ENCODE peak calls at places on chromosomes 3 and 15, in four cellular contexts. V is psoas muscle, A is fibroblast of mammary gland, R is tibial artery. N is an unnamed sample.

GRCh38 chr15:76932090-76932966 is 779 bp downstream of the RCN2 start:
- DNase-seq in V (no peak), A (peak), R (no peak), N (no peak)

GRCh38 chr3:154616298-154616697 is 186.3 kb upstream of the GPR149 start:
- DNase-seq in V (no peak), A (no peak), R (no peak), N (no peak)

GRCh38 chr15:40282144-40282869 is 557 bp downstream of the ANKRD63 start:
- DNase-seq in V (peak), A (no peak), R (no peak), N (peak)

GRCh38 chr3:170431054-170431453 is 12.4 kb downstream of the CLDN11 start:
- DNase-seq in V (no peak), A (no peak), R (no peak), N (no peak)

GRCh38 chr3:48820626-48821324 is 26.9 kb downstream of the PRKAR2A start:
- DNase-seq in V (no peak), A (peak), R (no peak), N (peak)

GRCh38 chr15:56948766-56949105 is 30.3 kb downstream of the TCF12 start:
- DNase-seq in V (no peak), A (no peak), R (no peak), N (no peak)

GRCh38 chr15:80559320-80559693 is 135.8 kb upstream of the ABHD17C start:
- DNase-seq in V (no peak), A (no peak), R (no peak), N (no peak)

GRCh38 chr3:138964264-138964663 is 17.2 kb downstream of the FOXL2NB start:
- DNase-seq in V (no peak), A (no peak), R (no peak), N (no peak)

GRCh38 chr3:133987136-133987535 is 42.6 kb downstream of the SLCO2A1 start:
- DNase-seq in V (no peak), A (no peak), R (no peak), N (no peak)

GRCh38 chr3:130759692-130760338 is 13.2 kb upstream of the PIK3R4 start:
- DNase-seq in V (peak), A (peak), R (no peak), N (peak)

DNA sequence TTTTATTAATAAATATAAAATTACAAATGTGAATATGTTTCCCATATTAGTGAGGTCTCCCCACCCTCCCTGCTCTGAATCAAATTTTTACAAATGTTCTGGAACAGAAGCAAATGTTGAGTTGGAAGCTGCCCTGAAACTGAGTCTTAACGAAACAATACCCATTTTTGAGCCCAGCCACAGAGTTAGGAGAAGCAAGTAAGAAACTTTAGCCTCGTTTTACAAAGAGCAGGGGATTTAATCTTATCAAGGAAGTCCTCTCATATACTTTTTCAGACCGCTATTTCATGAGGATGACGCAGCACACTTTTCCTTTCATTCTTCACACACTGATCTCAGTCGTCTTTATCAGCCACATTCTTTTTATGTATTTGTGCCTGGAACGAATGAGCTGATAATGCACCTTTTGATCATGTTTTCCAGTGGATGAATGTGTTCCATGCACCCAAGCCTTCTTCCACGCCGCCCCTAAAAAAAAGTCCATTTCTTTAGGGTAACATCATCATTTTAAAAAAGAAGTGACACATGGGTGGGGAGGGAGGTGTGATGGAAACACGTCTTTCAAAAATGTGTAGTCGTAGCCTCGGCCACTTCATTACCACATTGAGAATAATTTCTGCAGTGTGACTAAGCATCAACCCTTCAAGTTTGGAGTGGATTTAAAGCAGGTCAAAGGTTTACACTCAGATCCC is 48.1 kb downstream of the SETMAR start:
- DNase-seq in V (no peak), A (peak), R (no peak), N (no peak)
- TF ChIP-seq CTCF in V (no peak), A (no peak), R (no peak), N (no peak)

GRCh38 chr15:96054029-96054428 is 276.5 kb upstream of the NR2F2 start:
- DNase-seq in V (no peak), A (no peak), R (no peak), N (no peak)
- H3K4me3 ChIP-seq in V (peak), A (no peak), R (no peak), N (no peak)

DNA sequence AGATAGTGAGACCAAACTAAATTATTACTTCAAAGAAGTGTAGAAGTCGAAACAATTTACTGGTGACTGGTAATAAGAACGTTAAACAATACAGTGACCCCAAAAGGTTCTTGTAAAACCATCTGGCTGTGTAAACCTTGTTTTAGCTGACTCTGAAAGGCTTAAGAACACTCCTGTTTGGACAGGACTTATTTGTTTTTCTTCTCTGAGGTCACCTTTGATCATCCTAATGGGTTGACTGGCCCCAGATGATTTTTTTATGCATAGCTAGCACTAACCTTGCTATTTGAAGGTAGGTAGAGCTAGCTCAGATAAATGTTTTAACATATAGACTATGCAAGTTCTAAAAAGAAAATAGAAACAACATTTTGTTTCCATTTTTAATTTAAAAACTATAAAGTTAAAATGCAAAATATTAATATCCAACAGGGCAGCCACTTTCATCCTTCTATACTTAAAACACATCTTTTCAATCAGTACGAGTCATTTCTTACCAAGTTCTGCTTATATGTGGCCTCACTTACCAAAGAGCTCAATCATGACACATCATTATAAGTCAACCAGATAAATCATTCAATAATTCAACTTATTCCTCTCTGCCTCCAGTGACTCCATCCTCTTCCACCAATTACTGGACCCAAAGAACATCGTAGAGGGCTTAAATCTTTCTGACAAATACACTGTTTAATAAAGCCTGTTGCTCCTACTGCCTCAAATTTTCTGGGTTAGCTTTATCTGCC is 158.8 kb downstream of the SSR3 start:
- DNase-seq in V (no peak), A (peak), R (no peak), N (peak)
- TF ChIP-seq CTCF in V (no peak), A (no peak), R (no peak), N (no peak)

DNA sequence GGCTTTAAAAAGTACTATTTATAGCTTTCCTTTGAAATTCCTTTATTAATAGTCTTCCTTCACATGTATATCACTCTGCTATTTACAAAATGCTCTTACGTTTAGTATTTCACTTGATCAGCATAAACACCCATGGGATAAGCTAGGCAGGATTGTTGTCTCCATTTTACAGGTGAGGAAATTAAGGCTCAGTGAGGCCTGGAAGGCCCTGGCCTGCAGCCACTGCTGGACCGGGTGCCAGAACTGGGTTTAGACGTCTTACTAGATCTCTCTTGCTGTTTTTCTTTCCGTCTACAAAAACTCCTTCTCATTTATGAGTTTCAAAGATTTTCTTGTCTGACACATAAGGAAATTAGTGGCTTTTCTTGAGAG is 236.4 kb downstream of the LPP start:
- DNase-seq in V (peak), A (no peak), R (peak), N (no peak)
- H3K4me3 ChIP-seq in V (peak), A (no peak), R (no peak), N (no peak)

GRCh38 chr3:162278834-162279233 is 782.2 kb downstream of the OTOL1 start:
- DNase-seq in V (no peak), A (no peak), R (no peak), N (no peak)

GRCh38 chr3:162270059-162270458 is 773.5 kb downstream of the OTOL1 start:
- DNase-seq in V (no peak), A (no peak), R (no peak), N (no peak)

GRCh38 chr3:162274070-162274469 is 777.5 kb downstream of the OTOL1 start:
- DNase-seq in V (no peak), A (no peak), R (no peak), N (no peak)
- TF ChIP-seq CTCF in V (no peak), A (no peak), R (no peak), N (no peak)

GRCh38 chr15:55281517-55282227 is 7.9 kb downstream of the RAB27A start:
- DNase-seq in V (no peak), A (no peak), R (no peak), N (no peak)
- H3K4me3 ChIP-seq in V (no peak), A (no peak), R (no peak), N (no peak)

N was measured in foreskin fibroblast.